ENCODE peak calls at places on chromosomes 7 and 10, in seven cellular contexts. One of them, this sample, is unnamed. For H3K9me3, the result is how much of the 10 kb centered on the place peaks cover.

GRCh38 chr7:75611557-75612178 is 119.5 kb downstream of the SPDYE5 start:
- DNase-seq in colonic mucosa: no peak
- DNase-seq in stomach: peak
- DNase-seq in HCT116: no peak
- DNase-seq in OCI-LY7: no peak
- DNase-seq in A549: no peak
- DNase-seq in tibial artery: peak
- DNase-seq in this sample: no peak

GRCh38 chr10:91103384-91104184 is 116.9 kb upstream of the PCGF5 start:
- DNase-seq in stomach: no peak
- DNase-seq in OCI-LY7: peak
- DNase-seq in colonic mucosa: no peak
- DNase-seq in tibial artery: no peak
- DNase-seq in HCT116: no peak
- DNase-seq in A549: no peak
- DNase-seq in this sample: peak

GRCh38 chr10:71852335-71852937 is 1.4 kb upstream of the PSAP start:
- DNase-seq in stomach: peak
- DNase-seq in colonic mucosa: peak
- DNase-seq in OCI-LY7: peak
- DNase-seq in tibial artery: peak
- DNase-seq in A549: no peak
- DNase-seq in HCT116: no peak
- DNase-seq in this sample: no peak

GRCh38 chr7:54837167-54837566 is 78.2 kb upstream of the SEC61G start:
- DNase-seq in colonic mucosa: no peak
- DNase-seq in HCT116: no peak
- DNase-seq in stomach: no peak
- DNase-seq in tibial artery: peak
- DNase-seq in A549: no peak
- DNase-seq in OCI-LY7: no peak
- DNase-seq in this sample: no peak

GRCh38 chr7:32942783-32943653 is 14.2 kb upstream of the FKBP9 start:
- DNase-seq in tibial artery: peak
- DNase-seq in A549: peak
- DNase-seq in stomach: peak
- DNase-seq in OCI-LY7: peak
- DNase-seq in HCT116: peak
- DNase-seq in colonic mucosa: peak
- DNase-seq in this sample: peak

GRCh38 chr10:132455986-132456847 is 59.2 kb downstream of the PWWP2B start:
- DNase-seq in stomach: no peak
- DNase-seq in colonic mucosa: no peak
- DNase-seq in tibial artery: peak
- DNase-seq in HCT116: no peak
- DNase-seq in A549: no peak
- DNase-seq in OCI-LY7: no peak
- DNase-seq in this sample: no peak

GRCh38 chr7:159067870-159068787 is 76.5 kb downstream of the VIPR2 start:
- DNase-seq in stomach: no peak
- DNase-seq in A549: no peak
- DNase-seq in tibial artery: peak
- DNase-seq in OCI-LY7: no peak
- DNase-seq in HCT116: no peak
- DNase-seq in colonic mucosa: peak
- DNase-seq in this sample: no peak

GRCh38 chr10:32437334-32437733 is 8.6 kb upstream of the CCDC7 start:
- DNase-seq in tibial artery: no peak
- DNase-seq in colonic mucosa: no peak
- DNase-seq in stomach: no peak
- DNase-seq in OCI-LY7: no peak
- DNase-seq in A549: no peak
- DNase-seq in HCT116: no peak
- DNase-seq in this sample: no peak

DNA sequence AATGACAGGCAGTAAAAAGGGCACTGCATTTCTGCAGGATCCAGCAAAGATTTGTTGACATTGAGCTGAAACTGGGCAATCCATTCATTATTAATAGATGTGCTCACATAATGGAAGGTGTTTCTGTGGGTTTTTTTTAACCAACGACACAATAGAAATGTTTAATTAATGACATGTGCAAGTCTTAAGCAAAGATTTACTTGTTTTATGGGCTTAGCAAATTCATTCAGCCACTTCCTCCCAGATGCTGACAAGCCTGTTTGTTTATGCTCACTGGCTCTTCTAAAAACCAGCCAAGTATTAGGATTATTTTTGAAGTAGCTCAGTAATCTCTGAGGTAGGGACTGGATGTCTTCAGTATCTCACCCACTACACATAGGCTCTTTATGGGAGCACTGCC is 1201.1 kb downstream of the SORCS1 start:
- DNase-seq in tibial artery: no peak
- DNase-seq in colonic mucosa: no peak
- DNase-seq in HCT116: no peak
- DNase-seq in OCI-LY7: no peak
- DNase-seq in A549: no peak
- DNase-seq in stomach: no peak
- DNase-seq in this sample: no peak
- H3K9me3 ChIP-seq in tibial artery: under half
- H3K9me3 ChIP-seq in colonic mucosa: under half
- H3K9me3 ChIP-seq in HCT116: under half
- H3K9me3 ChIP-seq in OCI-LY7: under half
- H3K9me3 ChIP-seq in A549: under half
- H3K9me3 ChIP-seq in stomach: under half
- H3K9me3 ChIP-seq in this sample: under half

GRCh38 chr10:42519761-42520460 is 118.5 kb downstream of the ZNF33B start:
- DNase-seq in colonic mucosa: no peak
- DNase-seq in tibial artery: no peak
- DNase-seq in HCT116: no peak
- DNase-seq in OCI-LY7: no peak
- DNase-seq in A549: peak
- DNase-seq in stomach: no peak
- DNase-seq in this sample: no peak

GRCh38 chr10:42523098-42523497 is 115.3 kb downstream of the ZNF33B start:
- DNase-seq in HCT116: no peak
- DNase-seq in OCI-LY7: no peak
- DNase-seq in A549: no peak
- DNase-seq in stomach: no peak
- DNase-seq in colonic mucosa: no peak
- DNase-seq in tibial artery: no peak
- DNase-seq in this sample: no peak

GRCh38 chr10:42513921-42514320 is 124.4 kb downstream of the ZNF33B start:
- DNase-seq in tibial artery: no peak
- DNase-seq in A549: no peak
- DNase-seq in HCT116: no peak
- DNase-seq in stomach: no peak
- DNase-seq in OCI-LY7: no peak
- DNase-seq in colonic mucosa: no peak
- DNase-seq in this sample: no peak

DNA sequence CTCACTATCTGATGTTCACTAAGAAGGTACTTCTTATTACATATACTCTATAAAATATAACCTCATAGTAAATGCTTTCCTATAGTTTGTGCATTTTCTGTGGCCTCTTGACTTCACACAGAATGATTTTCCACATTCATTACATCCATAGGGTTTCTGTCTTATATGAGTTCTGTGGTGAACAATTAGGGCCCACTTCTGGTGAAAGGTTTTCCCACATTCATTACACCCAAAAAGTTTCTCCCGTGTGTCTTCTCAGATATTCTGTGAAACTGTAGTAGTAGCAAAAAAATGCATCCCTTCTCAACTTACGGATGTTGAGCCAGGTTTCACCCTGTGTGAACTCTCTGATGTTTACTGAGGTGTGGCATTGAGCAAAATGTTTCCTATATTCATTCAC is 119.3 kb downstream of the ZNF33B start:
- DNase-seq in OCI-LY7: no peak
- DNase-seq in stomach: no peak
- DNase-seq in A549: no peak
- DNase-seq in tibial artery: no peak
- DNase-seq in HCT116: no peak
- DNase-seq in colonic mucosa: no peak
- DNase-seq in this sample: no peak
- H3K9me3 ChIP-seq in OCI-LY7: under half
- H3K9me3 ChIP-seq in stomach: half or more
- H3K9me3 ChIP-seq in A549: half or more
- H3K9me3 ChIP-seq in tibial artery: under half
- H3K9me3 ChIP-seq in HCT116: under half
- H3K9me3 ChIP-seq in colonic mucosa: under half
- H3K9me3 ChIP-seq in this sample: under half

GRCh38 chr7:158050441-158051371 is 536.9 kb downstream of the PTPRN2 start:
- DNase-seq in stomach: no peak
- DNase-seq in colonic mucosa: no peak
- DNase-seq in A549: no peak
- DNase-seq in OCI-LY7: no peak
- DNase-seq in HCT116: no peak
- DNase-seq in tibial artery: peak
- DNase-seq in this sample: no peak
- H3K9me3 ChIP-seq in stomach: under half
- H3K9me3 ChIP-seq in colonic mucosa: under half
- H3K9me3 ChIP-seq in A549: under half
- H3K9me3 ChIP-seq in OCI-LY7: under half
- H3K9me3 ChIP-seq in HCT116: under half
- H3K9me3 ChIP-seq in tibial artery: under half
- H3K9me3 ChIP-seq in this sample: under half

DNA sequence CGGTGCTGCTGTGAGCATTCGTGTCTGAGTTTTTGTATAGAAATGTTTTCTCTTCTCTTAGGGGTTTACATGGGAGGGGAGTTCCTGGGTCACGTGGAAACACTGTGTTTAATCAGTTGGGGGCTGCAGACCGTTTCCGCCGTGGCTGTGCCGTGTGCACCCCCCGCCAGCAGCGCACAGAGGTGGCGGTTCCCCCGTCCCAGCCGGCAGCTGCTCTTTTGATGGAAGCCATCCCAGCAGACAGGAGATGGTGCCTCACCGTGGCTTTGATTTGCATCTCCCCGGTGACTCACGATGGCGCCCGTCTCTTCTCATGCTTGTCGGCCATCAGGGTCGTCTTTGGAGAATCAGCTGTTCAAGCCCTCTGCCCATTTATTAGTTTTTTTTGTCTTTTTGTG is 34.9 kb upstream of the FOXL3 start:
- DNase-seq in OCI-LY7: no peak
- DNase-seq in stomach: no peak
- DNase-seq in A549: no peak
- DNase-seq in HCT116: no peak
- DNase-seq in tibial artery: no peak
- DNase-seq in colonic mucosa: no peak
- DNase-seq in this sample: no peak
- H3K9me3 ChIP-seq in OCI-LY7: under half
- H3K9me3 ChIP-seq in stomach: under half
- H3K9me3 ChIP-seq in A549: under half
- H3K9me3 ChIP-seq in HCT116: under half
- H3K9me3 ChIP-seq in tibial artery: under half
- H3K9me3 ChIP-seq in colonic mucosa: under half
- H3K9me3 ChIP-seq in this sample: under half

GRCh38 chr10:128938488-128938887 is 528.6 kb upstream of the MGMT start:
- DNase-seq in OCI-LY7: no peak
- DNase-seq in HCT116: no peak
- DNase-seq in A549: no peak
- DNase-seq in stomach: no peak
- DNase-seq in tibial artery: no peak
- DNase-seq in colonic mucosa: no peak
- DNase-seq in this sample: no peak
- H3K9me3 ChIP-seq in OCI-LY7: under half
- H3K9me3 ChIP-seq in HCT116: under half
- H3K9me3 ChIP-seq in A549: under half
- H3K9me3 ChIP-seq in stomach: under half
- H3K9me3 ChIP-seq in tibial artery: under half
- H3K9me3 ChIP-seq in colonic mucosa: under half
- H3K9me3 ChIP-seq in this sample: under half

GRCh38 chr7:4158406-4158805 is 523.7 kb upstream of the FOXK1 start:
- DNase-seq in OCI-LY7: no peak
- DNase-seq in A549: no peak
- DNase-seq in tibial artery: no peak
- DNase-seq in colonic mucosa: no peak
- DNase-seq in stomach: no peak
- DNase-seq in HCT116: no peak
- DNase-seq in this sample: no peak
- H3K9me3 ChIP-seq in OCI-LY7: under half
- H3K9me3 ChIP-seq in A549: under half
- H3K9me3 ChIP-seq in tibial artery: under half
- H3K9me3 ChIP-seq in colonic mucosa: under half
- H3K9me3 ChIP-seq in stomach: under half
- H3K9me3 ChIP-seq in HCT116: under half
- H3K9me3 ChIP-seq in this sample: under half

GRCh38 chr7:57774300-57774699 is 324.3 kb downstream of the ZNF716 start:
- DNase-seq in OCI-LY7: no peak
- DNase-seq in colonic mucosa: no peak
- DNase-seq in stomach: no peak
- DNase-seq in tibial artery: no peak
- DNase-seq in A549: no peak
- DNase-seq in HCT116: no peak
- DNase-seq in this sample: no peak

GRCh38 chr7:57769131-57769530 is 319.2 kb downstream of the ZNF716 start:
- DNase-seq in HCT116: no peak
- DNase-seq in colonic mucosa: no peak
- DNase-seq in OCI-LY7: no peak
- DNase-seq in stomach: no peak
- DNase-seq in tibial artery: peak
- DNase-seq in A549: no peak
- DNase-seq in this sample: no peak

GRCh38 chr7:57772126-57772924 is 322.3 kb downstream of the ZNF716 start:
- DNase-seq in stomach: no peak
- DNase-seq in tibial artery: no peak
- DNase-seq in A549: no peak
- DNase-seq in OCI-LY7: no peak
- DNase-seq in HCT116: no peak
- DNase-seq in colonic mucosa: no peak
- DNase-seq in this sample: no peak

GRCh38 chr7:57775396-57776088 is 325.6 kb downstream of the ZNF716 start:
- DNase-seq in tibial artery: no peak
- DNase-seq in A549: no peak
- DNase-seq in OCI-LY7: no peak
- DNase-seq in HCT116: no peak
- DNase-seq in colonic mucosa: no peak
- DNase-seq in stomach: no peak
- DNase-seq in this sample: no peak

DNA sequence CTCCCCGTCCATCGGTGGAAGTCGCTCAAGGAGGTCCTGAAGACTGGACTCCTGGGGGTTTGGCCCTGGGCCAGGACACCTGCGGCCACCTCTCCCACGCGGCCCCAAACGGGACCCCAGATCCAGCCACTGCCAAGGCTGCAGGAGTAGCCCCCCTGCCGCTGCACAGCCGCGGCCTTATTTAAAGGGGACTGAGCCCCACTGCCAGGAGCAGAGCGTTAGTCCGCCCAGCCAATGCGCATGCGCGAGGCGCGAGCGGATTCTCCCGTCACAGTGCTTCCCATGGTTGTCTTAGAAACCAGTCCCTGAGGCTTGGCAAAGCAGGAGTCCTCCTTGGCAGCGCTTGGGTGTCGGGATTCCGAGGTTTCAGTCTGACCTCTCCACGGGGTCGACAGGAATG is 320.0 kb downstream of the ZNF716 start:
- DNase-seq in stomach: no peak
- DNase-seq in HCT116: no peak
- DNase-seq in OCI-LY7: no peak
- DNase-seq in tibial artery: peak
- DNase-seq in A549: no peak
- DNase-seq in colonic mucosa: no peak
- DNase-seq in this sample: no peak
- H3K9me3 ChIP-seq in stomach: under half
- H3K9me3 ChIP-seq in HCT116: under half
- H3K9me3 ChIP-seq in OCI-LY7: under half
- H3K9me3 ChIP-seq in tibial artery: under half
- H3K9me3 ChIP-seq in A549: under half
- H3K9me3 ChIP-seq in colonic mucosa: under half
- H3K9me3 ChIP-seq in this sample: under half

This sample was measured in BE2C.